ENCODE peak calls at places on chromosome 9, in six cellular contexts. J is choroid plexus epithelial cell, Y is neural crest cell, M is mucosa of descending colon, G is epithelial cell of esophagus, L is uterus. V is an unnamed sample.

GRCh38 chr9:5799314-5799713 is 33.6 kb downstream of the ERMP1 start:
- DNase-seq in J (peak), Y (no peak), M (peak), G (peak), L (no peak), V (no peak)

GRCh38 chr9:89481161-89481915 is 16.6 kb downstream of the SEMA4D start:
- DNase-seq in J (no peak), Y (no peak), M (no peak), G (no peak), L (no peak), V (no peak)

GRCh38 chr9:120937596-120937995 is 11.0 kb upstream of the TRAF1 start:
- DNase-seq in J (no peak), Y (no peak), M (no peak), G (no peak), L (no peak), V (no peak)

GRCh38 chr9:107750741-107751521 is 261.4 kb upstream of the KLF4 start:
- DNase-seq in J (peak), Y (no peak), M (peak), G (peak), L (peak), V (no peak)

GRCh38 chr9:122051401-122052346 is 41.4 kb downstream of the TTLL11 start:
- DNase-seq in J (peak), Y (no peak), M (no peak), G (no peak), L (no peak), V (no peak)

GRCh38 chr9:12680341-12680740 is 12.8 kb upstream of the TYRP1 start:
- DNase-seq in J (peak), Y (no peak), M (no peak), G (no peak), L (no peak), V (no peak)

GRCh38 chr9:91557352-91557751 is 133.7 kb upstream of the NFIL3 start:
- DNase-seq in J (no peak), Y (no peak), M (no peak), G (no peak), L (no peak), V (no peak)

GRCh38 chr9:120071760-120072159 is 508.2 kb downstream of the CDK5RAP2 start:
- DNase-seq in J (no peak), Y (no peak), M (no peak), G (no peak), L (no peak), V (peak)

GRCh38 chr9:105259731-105260612 is 15.5 kb downstream of the SLC44A1 start:
- DNase-seq in J (no peak), Y (no peak), M (no peak), G (no peak), L (no peak), V (no peak)

GRCh38 chr9:37760416-37761165 is 7.0 kb downstream of the TRMT10B start:
- DNase-seq in J (peak), Y (no peak), M (no peak), G (peak), L (no peak), V (no peak)

GRCh38 chr9:94945191-94946144 is 219.0 kb downstream of the AOPEP start:
- DNase-seq in J (peak), Y (no peak), M (no peak), G (peak), L (peak), V (peak)

GRCh38 chr9:6910032-6910431 is 152.3 kb downstream of the KDM4C start:
- DNase-seq in J (peak), Y (no peak), M (no peak), G (no peak), L (no peak), V (no peak)

GRCh38 chr9:71628247-71628646 is 140.1 kb downstream of the CEMIP2 start:
- DNase-seq in J (peak), Y (no peak), M (no peak), G (no peak), L (no peak), V (no peak)

GRCh38 chr9:131438190-131438589 is 44.3 kb downstream of the PRRC2B start:
- DNase-seq in J (no peak), Y (no peak), M (no peak), G (no peak), L (no peak), V (no peak)

GRCh38 chr9:69176446-69177135 is 2.5 kb downstream of the TJP2 start:
- DNase-seq in J (no peak), Y (no peak), M (no peak), G (peak), L (no peak), V (no peak)

GRCh38 chr9:91775011-91775707 is 174.9 kb downstream of the ROR2 start:
- DNase-seq in J (peak), Y (peak), M (peak), G (peak), L (peak), V (peak)

GRCh38 chr9:133153227-133154096 is 10.3 kb downstream of the GBGT1 start:
- DNase-seq in J (no peak), Y (no peak), M (no peak), G (no peak), L (no peak), V (no peak)

GRCh38 chr9:130987738-130988399 is 21.1 kb upstream of the LAMC3 start:
- DNase-seq in J (no peak), Y (no peak), M (no peak), G (no peak), L (no peak), V (no peak)

GRCh38 chr9:107513464-107514092 is 24.0 kb upstream of the KLF4 start:
- DNase-seq in J (no peak), Y (no peak), M (no peak), G (no peak), L (no peak), V (no peak)

GRCh38 chr9:110700953-110701352 is 32.4 kb downstream of the MUSK start:
- DNase-seq in J (peak), Y (no peak), M (no peak), G (peak), L (no peak), V (no peak)
- TF ChIP-seq CTCF in J (no peak), Y (no peak), M (no peak), G (no peak), L (no peak), V (no peak)

GRCh38 chr9:17081351-17081750 is 53.5 kb upstream of the CNTLN start:
- DNase-seq in J (no peak), Y (no peak), M (no peak), G (no peak), L (no peak), V (no peak)

GRCh38 chr9:17081814-17082213 is 53.0 kb upstream of the CNTLN start:
- DNase-seq in J (peak), Y (no peak), M (no peak), G (no peak), L (no peak), V (no peak)

DNA sequence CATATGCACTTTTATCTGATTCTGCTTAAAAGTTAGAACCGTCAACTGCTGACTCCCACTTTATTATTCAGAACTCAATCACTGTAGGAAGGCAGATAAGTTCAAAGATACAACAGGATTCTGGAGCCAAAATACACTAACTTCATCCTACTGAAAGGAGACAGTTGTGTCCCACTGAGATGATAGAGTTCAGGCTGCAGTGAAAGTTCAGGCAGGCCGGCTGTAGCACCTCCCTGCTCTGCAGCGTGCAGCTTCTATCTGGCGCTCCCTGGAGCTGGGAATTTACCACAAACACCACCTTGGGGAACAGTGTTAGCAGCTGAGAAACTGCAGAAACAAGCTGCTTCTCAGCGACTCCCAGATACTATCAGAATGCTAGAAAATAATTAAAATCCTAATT is 52.5 kb upstream of the CNTLN start:
- DNase-seq in J (peak), Y (peak), M (peak), G (no peak), L (peak), V (peak)
- TF ChIP-seq CTCF in J (peak), Y (no peak), M (no peak), G (peak), L (peak), V (no peak)

GRCh38 chr9:83383034-83383433 is 155.2 kb downstream of the FRMD3 start:
- DNase-seq in J (no peak), Y (no peak), M (no peak), G (no peak), L (no peak), V (no peak)

GRCh38 chr9:83379045-83379444 is 159.2 kb downstream of the FRMD3 start:
- DNase-seq in J (no peak), Y (no peak), M (no peak), G (no peak), L (no peak), V (no peak)

GRCh38 chr9:83384214-83384613 is 154.0 kb downstream of the FRMD3 start:
- DNase-seq in J (no peak), Y (no peak), M (no peak), G (no peak), L (no peak), V (peak)

GRCh38 chr9:83385317-83385716 is 152.9 kb downstream of the FRMD3 start:
- DNase-seq in J (no peak), Y (no peak), M (no peak), G (no peak), L (no peak), V (no peak)

DNA sequence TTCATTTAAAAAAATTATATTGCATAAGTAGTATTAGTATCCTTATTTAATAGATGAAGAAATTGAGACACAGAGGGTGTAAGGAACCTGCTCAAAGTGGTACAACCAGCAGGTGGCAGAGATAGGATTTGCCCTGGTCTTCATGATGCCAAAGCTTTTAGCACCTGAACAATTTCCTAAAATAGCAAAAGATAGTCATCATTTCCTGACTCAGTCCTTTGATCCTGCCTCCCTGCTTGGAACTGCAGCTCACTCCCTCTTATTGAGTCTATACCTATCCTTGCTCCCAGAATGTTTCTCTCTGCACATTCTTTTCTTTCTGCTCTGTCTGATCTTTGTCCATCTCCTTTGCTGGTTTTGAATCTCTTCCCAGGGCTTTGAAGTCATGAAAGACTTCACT is 155.8 kb downstream of the FRMD3 start:
- DNase-seq in J (no peak), Y (no peak), M (no peak), G (no peak), L (no peak), V (no peak)
- TF ChIP-seq CTCF in J (no peak), Y (no peak), M (no peak), G (no peak), L (no peak), V (no peak)

GRCh38 chr9:2336055-2336454 is 285.5 kb upstream of the VLDLR start:
- DNase-seq in J (peak), Y (no peak), M (peak), G (peak), L (no peak), V (no peak)
- TF ChIP-seq CTCF in J (peak), Y (peak), M (no peak), G (peak), L (no peak), V (no peak)